ENCODE peak calls at places on chromosome 7, in five cellular contexts. N is IMR-90, J is H1, M is HepG2, I is K562. K is an unnamed sample.

GRCh38 chr7:133253522-133253882 is 624 bp downstream of the EXOC4 start:
- DNase-seq in N (peak; percentile 10), J (no peak), M (peak; percentile 22), I (peak; percentile 32), K (peak; percentile 6)

GRCh38 chr7:27172823-27173411 is 1.2 kb downstream of the HOXA10 start:
- DNase-seq in N (no peak), J (no peak), M (no peak), I (no peak), K (no peak)

GRCh38 chr7:69982197-69982596 is 383.9 kb downstream of the AUTS2 start:
- DNase-seq in N (no peak), J (no peak), M (no peak), I (no peak), K (no peak)

GRCh38 chr7:124856299-124856888 is 73.2 kb downstream of the POT1 start:
- DNase-seq in N (peak; percentile 61), J (no peak), M (peak; percentile 37), I (peak; percentile 26), K (peak; percentile 3)

GRCh38 chr7:148700693-148701092 is 2.0 kb downstream of the CUL1 start:
- DNase-seq in N (peak; percentile 50), J (no peak), M (no peak), I (peak; percentile 72), K (peak; percentile 9)

GRCh38 chr7:82750007-82750406 is 306.4 kb upstream of the CACNA2D1 start:
- DNase-seq in N (no peak), J (no peak), M (no peak), I (no peak), K (no peak)

GRCh38 chr7:81211617-81212016 is 292.8 kb upstream of the SEMA3C start:
- DNase-seq in N (peak; percentile 60), J (no peak), M (no peak), I (no peak), K (no peak)

GRCh38 chr7:36723951-36724664 is at the start of gene AOAH:
- DNase-seq in N (no peak), J (no peak), M (no peak), I (no peak), K (no peak)

GRCh38 chr7:33982425-33982786 is 77.1 kb downstream of the BMPER start:
- DNase-seq in N (peak; percentile 76), J (no peak), M (no peak), I (no peak), K (peak; percentile 67)

GRCh38 chr7:139249179-139249822 is 18.3 kb downstream of the UBN2 start:
- DNase-seq in N (no peak), J (no peak), M (no peak), I (no peak), K (no peak)

GRCh38 chr7:78141533-78142281 is 343.1 kb downstream of the PHTF2 start:
- DNase-seq in N (peak; percentile 88), J (no peak), M (no peak), I (no peak), K (no peak)

GRCh38 chr7:2253525-2254244 is 11.7 kb downstream of the NUDT1 start:
- DNase-seq in N (no peak), J (no peak), M (no peak), I (no peak), K (no peak)

GRCh38 chr7:81460228-81460627 is 309.6 kb downstream of the HGF start:
- DNase-seq in N (no peak), J (no peak), M (no peak), I (no peak), K (no peak)

GRCh38 chr7:1112109-1112508 is 24.2 kb downstream of the GPER1 start:
- DNase-seq in N (peak; percentile 25), J (no peak), M (no peak), I (no peak), K (no peak)

GRCh38 chr7:139482662-139483466 is 609 bp downstream of the KLRG2 start:
- DNase-seq in N (no peak), J (no peak), M (no peak), I (no peak), K (peak; percentile 37)

GRCh38 chr7:38383281-38383680 is 109.8 kb upstream of the TARP start:
- DNase-seq in N (no peak), J (no peak), M (no peak), I (no peak), K (no peak)

GRCh38 chr7:121395494-121395960 is 581 bp downstream of the FAM3C start:
- DNase-seq in N (peak; percentile 13), J (no peak), M (peak; percentile 7), I (no peak), K (peak; percentile 25)

GRCh38 chr7:137975223-137975622 is 26.7 kb downstream of the CREB3L2 start:
- DNase-seq in N (peak; percentile 85), J (no peak), M (no peak), I (no peak), K (no peak)

GRCh38 chr7:17236161-17236560 is 62.3 kb upstream of the AHR start:
- DNase-seq in N (no peak), J (no peak), M (no peak), I (no peak), K (no peak)

GRCh38 chr7:155295511-155295910 is 2.2 kb upstream of the INSIG1 start:
- DNase-seq in N (no peak), J (no peak), M (no peak), I (no peak), K (no peak)

GRCh38 chr7:77288676-77289320 is 89.2 kb upstream of the FGL2 start:
- DNase-seq in N (peak; percentile 41), J (no peak), M (no peak), I (no peak), K (no peak)

GRCh38 chr7:75658802-75659201 is 79.9 kb downstream of the HIP1 start:
- DNase-seq in N (no peak), J (no peak), M (no peak), I (no peak), K (no peak)

GRCh38 chr7:91344248-91344647 is 80.0 kb downstream of the FZD1 start:
- DNase-seq in N (no peak), J (no peak), M (no peak), I (no peak), K (no peak)

GRCh38 chr7:82444220-82445049 is 858 bp upstream of the CACNA2D1 start:
- DNase-seq in N (no peak), J (no peak), M (no peak), I (no peak), K (peak; percentile 61)

GRCh38 chr7:150978136-150978789 is at the start of gene KCNH2:
- DNase-seq in N (no peak), J (no peak), M (no peak), I (peak; percentile 98), K (peak; percentile 58)

GRCh38 chr7:79713281-79713680 is 259.8 kb upstream of the MAGI2 start:
- DNase-seq in N (no peak), J (no peak), M (no peak), I (no peak), K (no peak)

GRCh38 chr7:140403878-140404564 is at the start of gene RAB19:
- DNase-seq in N (no peak), J (peak; percentile 64), M (no peak), I (no peak), K (no peak)

GRCh38 chr7:115135111-115135510 is 213.2 kb downstream of the MDFIC start:
- DNase-seq in N (no peak), J (no peak), M (no peak), I (no peak), K (no peak)

GRCh38 chr7:70068531-70068930 is 470.3 kb downstream of the AUTS2 start:
- DNase-seq in N (no peak), J (no peak), M (no peak), I (no peak), K (no peak)

GRCh38 chr7:84112771-84113170 is 81.8 kb downstream of the SEMA3A start:
- DNase-seq in N (no peak), J (no peak), M (no peak), I (no peak), K (no peak)

GRCh38 chr7:134845461-134845860 is 66.0 kb downstream of the CALD1 start:
- DNase-seq in N (no peak), J (no peak), M (peak; percentile 74), I (peak; percentile 36), K (peak; percentile 18)

GRCh38 chr7:51666261-51666660 is 349.7 kb upstream of the COBL start:
- DNase-seq in N (no peak), J (no peak), M (no peak), I (no peak), K (no peak)

GRCh38 chr7:5594616-5595544 is 171.2 kb upstream of the TNRC18 start:
- DNase-seq in N (peak; percentile 38), J (no peak), M (no peak), I (no peak), K (no peak)

GRCh38 chr7:117724898-117725297 is 148.3 kb downstream of the CTTNBP2 start:
- DNase-seq in N (no peak), J (no peak), M (no peak), I (no peak), K (no peak)

GRCh38 chr7:117730404-117730803 is 142.8 kb downstream of the CTTNBP2 start:
- DNase-seq in N (no peak), J (no peak), M (no peak), I (no peak), K (no peak)

GRCh38 chr7:117731455-117731854 is 141.8 kb downstream of the CTTNBP2 start:
- DNase-seq in N (peak; percentile 22), J (no peak), M (no peak), I (peak; percentile 13), K (peak; percentile 17)

GRCh38 chr7:117728858-117729257 is 144.4 kb downstream of the CTTNBP2 start:
- DNase-seq in N (no peak), J (no peak), M (no peak), I (no peak), K (no peak)
- TF ChIP-seq MAFK in N (no peak), J (no peak), M (no peak), I (no peak), K (no peak)

GRCh38 chr7:158811894-158812293 is 17.4 kb downstream of the ESYT2 start:
- DNase-seq in N (no peak), J (no peak), M (no peak), I (no peak), K (no peak)

GRCh38 chr7:158809596-158809995 is 19.7 kb downstream of the ESYT2 start:
- DNase-seq in N (peak; percentile 45), J (no peak), M (no peak), I (no peak), K (no peak)

GRCh38 chr7:158810846-158811245 is 18.5 kb downstream of the ESYT2 start:
- DNase-seq in N (no peak), J (no peak), M (no peak), I (no peak), K (no peak)

GRCh38 chr7:158812684-158813083 is 16.6 kb downstream of the ESYT2 start:
- DNase-seq in N (no peak), J (no peak), M (no peak), I (no peak), K (no peak)

GRCh38 chr7:158811461-158811860 is 17.8 kb downstream of the ESYT2 start:
- DNase-seq in N (peak; percentile 63), J (no peak), M (no peak), I (no peak), K (peak; percentile 55)
- TF ChIP-seq MAFK in N (no peak), J (no peak), M (no peak), I (no peak), K (no peak)

GRCh38 chr7:99498546-99498944 is 1.5 kb downstream of the ZNF394 start:
- DNase-seq in N (no peak), J (no peak), M (no peak), I (no peak), K (no peak)
- TF ChIP-seq MAFK in N (no peak), J (no peak), M (no peak), I (no peak), K (no peak)

GRCh38 chr7:47326808-47327207 is 255.1 kb downstream of the TNS3 start:
- DNase-seq in N (peak; percentile 85), J (no peak), M (no peak), I (no peak), K (no peak)
- TF ChIP-seq MAFK in N (no peak), J (no peak), M (no peak), I (no peak), K (no peak)

GRCh38 chr7:7100432-7100849 is 81.9 kb upstream of the C1GALT1 start:
- DNase-seq in N (no peak), J (peak; percentile 47), M (no peak), I (peak; percentile 86), K (no peak)
- TF ChIP-seq MAFK in N (no peak), J (peak; percentile 45), M (no peak), I (peak; percentile 56), K (no peak)